ENCODE peak calls at places on chromosome 5, in nine cellular contexts. I is mesendoderm, T is H9, R is PC-9, V is OCI-LY7, Q is GM12878, J is H1, Z is fibroblast of lung, M is PC-3. H is an unnamed sample. For H3K4me1 and H3K79me2, the result is how much of the 10 kb centered on the place peaks cover.

GRCh38 chr5:65121880-65122436 is 353.2 kb downstream of the CWC27 start:
- DNase-seq in I (no peak), T (no peak), R (no peak), V (no peak), Q (no peak), J (no peak), Z (peak), M (no peak), H (peak)

GRCh38 chr5:101362067-101362466 is 459.0 kb upstream of the ST8SIA4 start:
- DNase-seq in I (no peak), T (no peak), R (no peak), V (no peak), Q (no peak), J (no peak), Z (no peak), M (no peak), H (no peak)

GRCh38 chr5:132060501-132061161 is at the start of gene IL3:
- DNase-seq in I (no peak), T (peak), R (no peak), V (no peak), Q (no peak), J (no peak), Z (no peak), M (no peak), H (no peak)

GRCh38 chr5:163350083-163350482 is 87.3 kb upstream of the CCNG1 start:
- DNase-seq in I (no peak), T (no peak), R (no peak), V (no peak), Q (no peak), J (no peak), Z (peak), M (peak), H (no peak)

GRCh38 chr5:17105744-17106450 is 111.5 kb upstream of the BASP1 start:
- DNase-seq in I (no peak), T (no peak), R (no peak), V (no peak), Q (no peak), J (no peak), Z (peak), M (peak), H (peak)

GRCh38 chr5:73960023-73960422 is 334.0 kb downstream of the ARHGEF28 start:
- DNase-seq in I (no peak), T (no peak), R (no peak), V (peak), Q (no peak), J (no peak), Z (no peak), M (no peak), H (no peak)

GRCh38 chr5:138544171-138545134 is 1.4 kb upstream of the ETF1 start:
- DNase-seq in I (peak), T (no peak), R (no peak), V (no peak), Q (no peak), J (no peak), Z (peak), M (peak), H (peak)

GRCh38 chr5:40656766-40657165 is 22.9 kb upstream of the PTGER4 start:
- DNase-seq in I (no peak), T (no peak), R (no peak), V (no peak), Q (no peak), J (no peak), Z (no peak), M (no peak), H (no peak)

GRCh38 chr5:135130526-135131215 is 96.6 kb upstream of the PITX1 start:
- DNase-seq in I (no peak), T (no peak), R (no peak), V (no peak), Q (no peak), J (no peak), Z (no peak), M (no peak), H (no peak)

GRCh38 chr5:57010786-57011185 is 58.9 kb upstream of the MIER3 start:
- DNase-seq in I (no peak), T (no peak), R (no peak), V (no peak), Q (no peak), J (no peak), Z (no peak), M (no peak), H (no peak)

DNA sequence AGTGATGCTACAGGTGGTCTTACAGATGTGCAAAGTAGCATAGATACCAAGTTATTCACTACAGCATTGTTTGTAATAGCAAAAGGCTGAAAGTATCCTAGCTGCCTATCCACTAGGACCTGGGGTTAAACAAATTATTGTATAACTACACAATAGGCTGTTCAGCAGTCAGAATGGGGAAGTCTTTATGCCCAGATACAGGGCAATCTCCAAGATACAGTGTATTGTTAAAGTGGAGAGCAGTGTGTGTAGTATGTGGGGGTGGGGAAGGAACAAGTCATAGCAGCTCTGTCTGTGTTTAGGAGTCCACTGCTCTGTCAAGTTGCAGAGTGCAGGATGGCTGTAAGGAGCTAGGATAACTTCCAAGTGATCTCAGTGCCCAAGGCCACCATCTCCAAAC is 5.5 kb downstream of the PCYOX1L start:
- DNase-seq in I (no peak), T (no peak), R (no peak), V (no peak), Q (no peak), J (no peak), Z (no peak), M (no peak), H (no peak)
- H3K4me1 ChIP-seq in I (under half), T (under half), R (under half), V (under half), Q (under half), J (under half), Z (under half), M (under half), H (under half)

GRCh38 chr5:112755703-112756102 is 18.0 kb downstream of the APC start:
- DNase-seq in I (no peak), T (no peak), R (no peak), V (no peak), Q (no peak), J (no peak), Z (no peak), M (no peak), H (no peak)

GRCh38 chr5:112757468-112758208 is 20.0 kb downstream of the APC start:
- DNase-seq in I (peak), T (no peak), R (peak), V (peak), Q (peak), J (no peak), Z (peak), M (peak), H (peak)

GRCh38 chr5:112752335-112752734 is 14.7 kb downstream of the APC start:
- DNase-seq in I (no peak), T (no peak), R (no peak), V (no peak), Q (no peak), J (no peak), Z (no peak), M (no peak), H (no peak)
- H3K79me2 ChIP-seq in I (under half), T (under half), R (under half), V (under half), Q (under half), J (under half), Z (under half), M (under half), H (under half)

GRCh38 chr5:171149333-171149732 is 159.7 kb upstream of the TLX3 start:
- DNase-seq in I (no peak), T (no peak), R (no peak), V (no peak), Q (no peak), J (no peak), Z (no peak), M (no peak), H (no peak)
- H3K4me1 ChIP-seq in I (under half), T (under half), R (under half), V (under half), Q (under half), J (under half), Z (under half), M (under half), H (under half)

DNA sequence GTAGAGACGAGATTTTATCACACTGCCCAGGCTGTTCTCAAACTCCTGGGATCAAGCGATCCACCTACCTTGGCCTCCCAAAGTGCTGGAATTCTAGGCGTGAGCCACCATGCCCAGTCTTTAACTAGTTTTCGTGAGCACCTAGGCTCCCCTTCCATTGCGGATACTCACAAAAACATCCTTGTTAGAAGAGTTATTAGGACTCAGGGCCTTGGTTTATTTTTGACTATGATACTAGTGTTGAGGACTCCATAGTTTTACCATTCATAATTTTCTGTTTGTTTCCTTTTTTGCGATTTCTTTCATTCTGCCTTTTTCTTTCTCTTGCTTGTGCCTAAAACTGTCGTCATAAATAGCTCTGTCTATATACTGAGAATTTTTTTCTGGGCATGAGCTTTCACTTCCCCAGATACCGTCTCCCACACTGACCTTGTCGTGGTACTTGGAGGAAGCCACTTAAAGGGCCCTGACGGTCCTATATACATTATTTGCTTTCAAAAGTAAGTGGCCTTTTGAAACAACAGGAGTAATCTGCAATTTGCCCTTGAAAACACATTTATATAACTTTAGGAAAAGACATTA is 5.2 kb downstream of the F2R start:
- DNase-seq in I (no peak), T (no peak), R (no peak), V (peak), Q (no peak), J (no peak), Z (no peak), M (no peak), H (no peak)
- H3K79me2 ChIP-seq in I (under half), T (under half), R (under half), V (under half), Q (under half), J (half or more), Z (half or more), M (under half), H (half or more)

GRCh38 chr5:107461770-107462169 is 209.0 kb downstream of the EFNA5 start:
- DNase-seq in I (no peak), T (no peak), R (no peak), V (no peak), Q (no peak), J (no peak), Z (no peak), M (no peak), H (no peak)
- H3K4me1 ChIP-seq in I (under half), T (under half), R (under half), V (half or more), Q (under half), J (under half), Z (under half), M (under half), H (half or more)

GRCh38 chr5:35867998-35868397 is 11.3 kb downstream of the IL7R start:
- DNase-seq in I (no peak), T (no peak), R (no peak), V (no peak), Q (no peak), J (no peak), Z (no peak), M (no peak), H (no peak)
- H3K79me2 ChIP-seq in I (under half), T (under half), R (under half), V (under half), Q (under half), J (under half), Z (under half), M (under half), H (under half)